ENCODE peak calls at places on chromosomes 5 and 9, in five cellular contexts. G is A549, Q is mesenchymal stem cell, K is HCT116, R is HepG2. F is an unnamed sample.

GRCh38 chr9:93017621-93018020 is 40.9 kb upstream of the SUSD3 start:
- DNase-seq in G (no peak), Q (no peak), K (no peak), R (no peak), F (no peak)

GRCh38 chr9:4832786-4833579 is 40.2 kb downstream of the RCL1 start:
- DNase-seq in G (peak; percentile 70), Q (peak; percentile 98), K (peak; percentile 94), R (peak; percentile 94), F (peak; percentile 100)

GRCh38 chr5:171420429-171421231 is 1.2 kb downstream of the FGF18 start:
- DNase-seq in G (no peak), Q (peak; percentile 65), K (no peak), R (no peak), F (peak; percentile 89)

GRCh38 chr9:84788803-84789462 is 119.4 kb downstream of the NTRK2 start:
- DNase-seq in G (no peak), Q (no peak), K (no peak), R (no peak), F (no peak)

GRCh38 chr5:40106847-40107246 is 572.9 kb upstream of the PTGER4 start:
- DNase-seq in G (no peak), Q (no peak), K (no peak), R (no peak), F (no peak)

GRCh38 chr9:27548055-27548741 is 18.6 kb upstream of the MOB3B start:
- DNase-seq in G (no peak), Q (peak; percentile 57), K (peak; percentile 19), R (no peak), F (peak; percentile 5)

GRCh38 chr5:56269216-56269927 is 36.2 kb upstream of the ANKRD55 start:
- DNase-seq in G (peak; percentile 46), Q (peak; percentile 92), K (peak; percentile 12), R (peak; percentile 65), F (peak; percentile 31)

GRCh38 chr5:53549792-53550191 is 10.6 kb upstream of the NDUFS4 start:
- DNase-seq in G (no peak), Q (no peak), K (no peak), R (no peak), F (no peak)

GRCh38 chr9:13832451-13832850 is 481.5 kb downstream of the NFIB start:
- DNase-seq in G (no peak), Q (no peak), K (no peak), R (no peak), F (no peak)

GRCh38 chr5:320524-321232 is 836 bp upstream of the AHRR start:
- DNase-seq in G (no peak), Q (no peak), K (no peak), R (no peak), F (no peak)

GRCh38 chr5:72846483-72846882 is 30.0 kb downstream of the TNPO1 start:
- DNase-seq in G (no peak), Q (no peak), K (no peak), R (no peak), F (no peak)

GRCh38 chr9:93573204-93573828 is 3.1 kb upstream of the PHF2 start:
- DNase-seq in G (no peak), Q (no peak), K (no peak), R (no peak), F (no peak)

GRCh38 chr5:171342362-171343111 is 33.5 kb downstream of the TLX3 start:
- DNase-seq in G (peak; percentile 40), Q (peak; percentile 71), K (peak; percentile 64), R (peak; percentile 52), F (peak; percentile 37)

GRCh38 chr5:156396063-156396829 is 69.3 kb downstream of the SGCD start:
- DNase-seq in G (no peak), Q (peak; percentile 46), K (no peak), R (no peak), F (no peak)

GRCh38 chr9:71839665-71840064 is 71.3 kb downstream of the ABHD17B start:
- DNase-seq in G (no peak), Q (no peak), K (no peak), R (no peak), F (no peak)

GRCh38 chr9:109939698-109940342 is 159.8 kb downstream of the PALM2AKAP2 start:
- DNase-seq in G (no peak), Q (no peak), K (no peak), R (peak; percentile 30), F (no peak)

GRCh38 chr9:87212563-87213154 is 265.4 kb upstream of the GAS1 start:
- DNase-seq in G (no peak), Q (peak; percentile 24), K (peak; percentile 4), R (no peak), F (peak; percentile 75)

GRCh38 chr5:107557051-107557658 is 113.6 kb downstream of the EFNA5 start:
- DNase-seq in G (peak; percentile 59), Q (peak; percentile 72), K (peak; percentile 59), R (no peak), F (peak; percentile 50)

GRCh38 chr5:79834420-79835219 is 145.0 kb downstream of the CMYA5 start:
- DNase-seq in G (no peak), Q (no peak), K (no peak), R (no peak), F (no peak)

DNA sequence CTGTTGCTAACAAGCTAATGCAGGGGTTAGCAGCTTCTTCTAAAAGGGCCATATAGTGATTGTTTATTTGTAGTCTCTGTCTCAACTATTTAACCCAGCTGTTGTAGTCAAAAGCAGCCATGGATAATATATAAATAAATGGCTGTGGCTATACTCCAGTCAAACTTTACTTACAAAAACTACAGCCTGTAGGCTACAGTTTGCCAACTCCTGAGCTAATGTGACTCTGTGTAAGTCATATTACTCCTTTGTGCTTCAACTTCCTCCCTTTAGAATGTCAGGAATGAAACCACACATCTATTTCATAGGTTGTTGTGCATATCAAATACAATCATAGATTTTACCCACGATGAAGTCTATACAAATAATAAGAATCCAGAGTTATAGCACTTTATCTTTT is 21.7 kb downstream of the STOM start:
- DNase-seq in G (no peak), Q (peak; percentile 46), K (no peak), R (no peak), F (peak; percentile 41)
- H3K4me2 ChIP-seq in G (no peak overlapping the region), Q (no peak overlapping the region), K (no peak overlapping the region), R (no peak overlapping the region), F (no peak overlapping the region)

GRCh38 chr9:136093331-136093986 is 1.6 kb downstream of the NACC2 start:
- DNase-seq in G (peak; percentile 84), Q (peak; percentile 61), K (no peak), R (no peak), F (no peak)
- H3K4me1 ChIP-seq in G (peaks cover 57% of the 10 kb centered on the region), Q (peaks cover 59% of the 10 kb centered on the region), K (peaks cover 34% of the 10 kb centered on the region), R (peaks cover 48% of the 10 kb centered on the region), F (peaks cover 30% of the 10 kb centered on the region)

GRCh38 chr5:137071941-137072340 is 427.2 kb downstream of the SPOCK1 start:
- DNase-seq in G (no peak), Q (no peak), K (no peak), R (no peak), F (no peak)
- H3K4me2 ChIP-seq in G (no peak overlapping the region), Q (no peak overlapping the region), K (no peak overlapping the region), R (no peak overlapping the region), F (no peak overlapping the region)

DNA sequence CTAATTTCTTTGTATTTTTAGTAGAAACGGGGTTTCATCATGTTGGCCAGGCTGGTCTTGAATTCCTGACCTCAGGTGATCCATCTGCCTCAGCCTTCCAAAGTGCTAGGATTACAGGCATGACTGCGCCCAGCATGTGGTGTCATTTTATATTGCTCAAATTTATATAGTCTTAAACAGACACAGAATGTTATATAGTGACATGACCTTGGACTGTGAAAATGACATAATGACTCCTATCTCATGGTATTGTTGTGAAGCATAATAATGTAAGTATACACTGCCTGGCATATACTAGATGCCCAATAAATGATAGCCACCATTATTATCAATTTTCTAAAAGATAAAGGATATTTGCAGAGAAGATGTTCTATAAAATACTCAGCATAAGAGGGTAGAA is 177.2 kb upstream of the TBCA start:
- DNase-seq in G (no peak), Q (no peak), K (no peak), R (no peak), F (no peak)
- H3K4me1 ChIP-seq in G (no peaks in the 10 kb centered on the region), Q (peaks cover 6% of the 10 kb centered on the region), K (no peaks in the 10 kb centered on the region), R (no peaks in the 10 kb centered on the region), F (no peaks in the 10 kb centered on the region)

GRCh38 chr5:61263561-61264272 is 68.3 kb upstream of the ZSWIM6 start:
- DNase-seq in G (no peak), Q (no peak), K (no peak), R (no peak), F (no peak)
- H3K4me2 ChIP-seq in G (no peak overlapping the region), Q (no peak overlapping the region), K (no peak overlapping the region), R (no peak overlapping the region), F (no peak overlapping the region)

GRCh38 chr9:68978054-68978453 is 35.9 kb downstream of the PRKACG start:
- DNase-seq in G (no peak), Q (no peak), K (no peak), R (no peak), F (no peak)
- H3K4me1 ChIP-seq in G (no peaks in the 10 kb centered on the region), Q (no peaks in the 10 kb centered on the region), K (no peaks in the 10 kb centered on the region), R (peaks cover 43% of the 10 kb centered on the region), F (no peaks in the 10 kb centered on the region)

GRCh38 chr9:127711226-127711701 is 4.2 kb downstream of the PTRH1 start:
- DNase-seq in G (no peak), Q (no peak), K (no peak), R (no peak), F (no peak)
- H3K4me2 ChIP-seq in G (no peak overlapping the region), Q (peak overlapping the region; percentile 7), K (no peak overlapping the region), R (peak overlapping the region; percentile 68), F (no peak overlapping the region)

DNA sequence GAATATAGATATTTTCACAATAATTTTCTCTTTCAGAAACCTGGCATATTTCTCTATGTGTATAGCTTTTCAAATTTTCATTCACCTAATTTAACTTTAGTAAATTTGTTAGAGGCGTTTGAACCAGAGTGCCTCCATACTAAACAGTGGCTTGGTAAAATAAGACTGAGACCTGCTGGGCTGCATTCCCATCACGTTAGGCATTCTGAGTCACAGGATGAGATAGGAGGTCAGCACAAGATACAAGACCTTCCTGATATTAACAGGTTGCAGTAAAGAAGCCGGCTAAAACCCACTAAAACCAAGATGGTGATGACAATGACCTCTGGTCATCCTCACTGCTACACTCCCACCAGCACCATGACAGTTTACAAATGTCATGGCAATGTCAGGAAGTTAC is 13.7 kb downstream of the RNF38 start:
- DNase-seq in G (no peak), Q (no peak), K (no peak), R (no peak), F (no peak)
- H3K4me1 ChIP-seq in G (no peaks in the 10 kb centered on the region), Q (peaks cover 3% of the 10 kb centered on the region), K (no peaks in the 10 kb centered on the region), R (no peaks in the 10 kb centered on the region), F (no peaks in the 10 kb centered on the region)

DNA sequence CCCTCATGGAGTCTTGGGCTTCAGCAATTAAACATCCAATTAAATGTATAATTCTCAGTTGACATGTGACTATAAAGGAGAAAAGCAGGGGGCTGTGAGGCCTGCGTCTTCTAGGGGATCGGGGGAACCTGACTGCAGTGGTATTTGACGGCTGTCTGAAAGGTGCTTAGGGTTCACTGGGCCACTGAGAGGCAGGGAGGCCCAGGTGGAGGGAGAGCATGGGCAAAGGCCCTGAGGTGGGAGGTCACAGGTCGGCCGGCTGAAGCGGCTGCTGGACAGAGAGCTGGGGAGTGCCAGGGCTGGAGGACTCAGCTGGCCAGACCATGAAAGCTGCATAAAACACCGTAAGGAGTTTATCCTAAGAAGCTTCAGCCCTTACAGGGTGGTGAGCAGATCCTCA is 23.9 kb downstream of the ERGIC1 start:
- DNase-seq in G (no peak), Q (no peak), K (no peak), R (no peak), F (no peak)
- H3K4me2 ChIP-seq in G (peak overlapping the region; percentile 63), Q (no peak overlapping the region), K (peak overlapping the region; percentile 4), R (peak overlapping the region; percentile 79), F (no peak overlapping the region)